ENCODE peak calls at places on chromosomes 16 and 17, in four cellular contexts. One of them, this sample, is unnamed.

GRCh38 chr17:20155258-20156195 is 146.4 kb downstream of the SPECC1 start:
- DNase-seq in GM10248: peak
- DNase-seq in fibroblast of lung: peak
- DNase-seq in body of pancreas: peak
- DNase-seq in this sample: peak

GRCh38 chr17:82502207-82502606 is 17.3 kb upstream of the FOXK2 start:
- DNase-seq in fibroblast of lung: no peak
- DNase-seq in GM10248: no peak
- DNase-seq in body of pancreas: no peak
- DNase-seq in this sample: no peak

GRCh38 chr16:58499092-58499511 is 841 bp upstream of the NDRG4 start:
- DNase-seq in GM10248: no peak
- DNase-seq in body of pancreas: no peak
- DNase-seq in fibroblast of lung: no peak
- DNase-seq in this sample: no peak

GRCh38 chr17:45680360-45680759 is 103.8 kb upstream of the CRHR1 start:
- DNase-seq in fibroblast of lung: no peak
- DNase-seq in GM10248: no peak
- DNase-seq in body of pancreas: peak
- DNase-seq in this sample: no peak

GRCh38 chr17:82021728-82022309 is 859 bp downstream of the CENPX start:
- DNase-seq in body of pancreas: no peak
- DNase-seq in GM10248: no peak
- DNase-seq in fibroblast of lung: no peak
- DNase-seq in this sample: no peak

GRCh38 chr16:58152246-58152868 is 23.2 kb upstream of the CFAP20 start:
- DNase-seq in body of pancreas: no peak
- DNase-seq in fibroblast of lung: peak
- DNase-seq in GM10248: no peak
- DNase-seq in this sample: no peak

GRCh38 chr16:69465083-69465721 is 40.8 kb downstream of the CYB5B start:
- DNase-seq in fibroblast of lung: peak
- DNase-seq in GM10248: peak
- DNase-seq in body of pancreas: peak
- DNase-seq in this sample: peak

GRCh38 chr17:72666519-72666874 is 426.0 kb downstream of the SLC39A11 start:
- DNase-seq in GM10248: no peak
- DNase-seq in fibroblast of lung: peak
- DNase-seq in body of pancreas: no peak
- DNase-seq in this sample: no peak

GRCh38 chr16:552171-552570 is 8.0 kb upstream of the PRR35 start:
- DNase-seq in GM10248: no peak
- DNase-seq in body of pancreas: no peak
- DNase-seq in fibroblast of lung: no peak
- DNase-seq in this sample: no peak

GRCh38 chr17:527247-527646 is 174.6 kb upstream of the RPH3AL start:
- DNase-seq in GM10248: no peak
- DNase-seq in fibroblast of lung: no peak
- DNase-seq in body of pancreas: no peak
- DNase-seq in this sample: no peak

GRCh38 chr16:17346441-17346773 is 124.4 kb downstream of the XYLT1 start:
- DNase-seq in GM10248: no peak
- DNase-seq in body of pancreas: no peak
- DNase-seq in fibroblast of lung: no peak
- DNase-seq in this sample: no peak

GRCh38 chr16:11082108-11082859 is 137.9 kb downstream of the CLEC16A start:
- DNase-seq in GM10248: no peak
- DNase-seq in fibroblast of lung: no peak
- DNase-seq in body of pancreas: no peak
- DNase-seq in this sample: no peak

GRCh38 chr17:17401271-17401781 is 75.5 kb upstream of the MED9 start:
- DNase-seq in body of pancreas: peak
- DNase-seq in fibroblast of lung: peak
- DNase-seq in GM10248: no peak
- DNase-seq in this sample: no peak

GRCh38 chr16:82846806-82847205 is 220.0 kb downstream of the CDH13 start:
- DNase-seq in GM10248: no peak
- DNase-seq in fibroblast of lung: no peak
- DNase-seq in body of pancreas: no peak
- DNase-seq in this sample: no peak

GRCh38 chr16:81429045-81429521 is 15.5 kb upstream of the CMIP start:
- DNase-seq in GM10248: no peak
- DNase-seq in body of pancreas: peak
- DNase-seq in fibroblast of lung: peak
- DNase-seq in this sample: no peak

DNA sequence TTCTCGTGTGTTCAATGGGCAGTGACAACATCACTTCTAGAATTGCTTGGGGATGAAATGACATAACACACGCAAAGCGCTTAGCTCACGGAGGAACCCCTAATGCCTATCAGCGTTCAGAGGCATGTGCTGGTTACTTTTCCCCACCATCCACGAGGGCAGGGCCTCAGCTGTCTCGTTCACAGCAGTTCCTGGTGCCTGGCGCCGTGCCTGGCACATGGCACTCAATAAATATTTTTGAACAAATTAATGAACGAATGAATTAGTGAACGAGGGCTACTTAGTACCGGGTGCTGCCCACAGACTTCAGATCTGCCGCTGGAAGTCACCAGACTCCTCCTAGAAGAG is 14.1 kb upstream of the CIBAR2 start:
- DNase-seq in body of pancreas: peak
- DNase-seq in GM10248: no peak
- DNase-seq in fibroblast of lung: peak
- DNase-seq in this sample: no peak
- TF ChIP-seq CTCF in body of pancreas: no peak
- TF ChIP-seq CTCF in GM10248: no peak
- TF ChIP-seq CTCF in fibroblast of lung: no peak
- TF ChIP-seq CTCF in this sample: no peak

DNA sequence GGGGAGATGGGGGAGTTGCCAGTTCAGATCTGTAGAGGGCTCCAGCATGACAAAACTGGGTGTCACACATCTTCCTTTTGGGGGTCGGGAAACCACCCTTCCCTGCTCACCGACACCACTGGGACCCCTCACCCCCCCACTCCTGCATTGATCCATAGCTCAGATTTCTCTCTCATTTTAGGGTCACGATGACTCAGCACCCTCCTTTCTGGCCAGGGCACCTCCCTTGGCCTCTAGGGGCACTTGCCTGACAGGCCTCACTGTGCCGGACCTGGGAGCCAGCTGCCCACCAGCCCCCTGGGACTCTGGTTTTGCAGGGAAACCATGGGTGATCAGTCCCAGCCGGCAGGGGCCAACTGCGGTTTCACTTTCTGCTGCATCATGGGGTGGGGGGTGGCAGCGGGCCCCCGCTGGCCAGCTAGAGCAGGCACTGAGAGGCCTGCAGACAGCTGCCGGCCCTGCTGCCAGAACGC is 239.4 kb downstream of the MRTFB start:
- DNase-seq in GM10248: peak
- DNase-seq in fibroblast of lung: peak
- DNase-seq in body of pancreas: peak
- DNase-seq in this sample: no peak
- TF ChIP-seq CTCF in GM10248: peak
- TF ChIP-seq CTCF in fibroblast of lung: no peak
- TF ChIP-seq CTCF in body of pancreas: no peak
- TF ChIP-seq CTCF in this sample: no peak

GRCh38 chr17:75412455-75413317 is 7.2 kb upstream of the GRB2 start:
- DNase-seq in fibroblast of lung: peak
- DNase-seq in body of pancreas: peak
- DNase-seq in GM10248: peak
- DNase-seq in this sample: peak
- TF ChIP-seq CTCF in fibroblast of lung: peak
- TF ChIP-seq CTCF in body of pancreas: peak
- TF ChIP-seq CTCF in GM10248: peak
- TF ChIP-seq CTCF in this sample: peak

GRCh38 chr16:1564325-1564724 is 30.9 kb downstream of the TMEM204 start:
- DNase-seq in body of pancreas: no peak
- DNase-seq in GM10248: no peak
- DNase-seq in fibroblast of lung: no peak
- DNase-seq in this sample: no peak
- TF ChIP-seq CTCF in body of pancreas: no peak
- TF ChIP-seq CTCF in GM10248: peak
- TF ChIP-seq CTCF in fibroblast of lung: peak
- TF ChIP-seq CTCF in this sample: no peak

GRCh38 chr17:55177159-55177913 is 87.4 kb upstream of the HLF start:
- DNase-seq in fibroblast of lung: no peak
- DNase-seq in GM10248: no peak
- DNase-seq in body of pancreas: peak
- DNase-seq in this sample: no peak
- TF ChIP-seq CTCF in fibroblast of lung: no peak
- TF ChIP-seq CTCF in GM10248: no peak
- TF ChIP-seq CTCF in body of pancreas: peak
- TF ChIP-seq CTCF in this sample: no peak

This sample was measured in hepatocyte.